ENCODE peak calls at places on chromosome 2, in four cellular contexts. U, F, Z and D are unnamed samples.

GRCh38 chr2:11598228-11598731 is 64.4 kb downstream of the GREB1 start:
- DNase-seq in U (no peak), F (no peak), Z (no peak), D (peak)

GRCh38 chr2:145339646-145340045 is 819.7 kb upstream of the ZEB2 start:
- DNase-seq in U (no peak), F (no peak), Z (no peak), D (no peak)

GRCh38 chr2:239660390-239661228 is 259.8 kb upstream of the HDAC4 start:
- DNase-seq in U (peak), F (no peak), Z (no peak), D (peak)

GRCh38 chr2:181231886-181232644 is 225.1 kb upstream of the ITGA4 start:
- DNase-seq in U (peak), F (no peak), Z (no peak), D (peak)

GRCh38 chr2:10614940-10615339 is 74.8 kb downstream of the NOL10 start:
- DNase-seq in U (no peak), F (no peak), Z (no peak), D (no peak)

GRCh38 chr2:231190531-231191197 is 7.8 kb upstream of the ARMC9 start:
- DNase-seq in U (peak), F (peak), Z (no peak), D (peak)

GRCh38 chr2:74457129-74457548 is 1.1 kb upstream of the WBP1 start:
- DNase-seq in U (no peak), F (no peak), Z (no peak), D (no peak)

GRCh38 chr2:170505631-170506270 is 209.4 kb upstream of the SP5 start:
- DNase-seq in U (no peak), F (no peak), Z (no peak), D (no peak)

GRCh38 chr2:184654945-184655344 is 56.6 kb downstream of the ZNF804A start:
- DNase-seq in U (peak), F (no peak), Z (no peak), D (no peak)

GRCh38 chr2:32742381-32742780 is 114.5 kb downstream of the TTC27 start:
- DNase-seq in U (no peak), F (no peak), Z (no peak), D (no peak)

GRCh38 chr2:223486741-223487140 is 115.4 kb downstream of the SCG2 start:
- DNase-seq in U (peak), F (no peak), Z (no peak), D (no peak)

GRCh38 chr2:191166111-191166755 is 15.4 kb upstream of the STAT4 start:
- DNase-seq in U (no peak), F (no peak), Z (peak), D (peak)

GRCh38 chr2:102141915-102142828 is at the start of gene IL1R1:
- DNase-seq in U (peak), F (peak), Z (no peak), D (peak)

GRCh38 chr2:213980883-213981282 is 430.0 kb upstream of the VWC2L start:
- DNase-seq in U (no peak), F (no peak), Z (no peak), D (peak)

GRCh38 chr2:171034315-171034714 is 105.3 kb downstream of the GORASP2 start:
- DNase-seq in U (no peak), F (no peak), Z (no peak), D (peak)

GRCh38 chr2:65142515-65142914 is 12.6 kb upstream of the RAB1A start:
- DNase-seq in U (no peak), F (no peak), Z (no peak), D (no peak)

GRCh38 chr2:238254095-238254494 is 14.3 kb upstream of the HES6 start:
- DNase-seq in U (no peak), F (no peak), Z (no peak), D (no peak)

GRCh38 chr2:8934338-8934737 is 69.1 kb downstream of the MBOAT2 start:
- DNase-seq in U (no peak), F (no peak), Z (no peak), D (no peak)

GRCh38 chr2:64748147-64748546 is 94.4 kb upstream of the SERTAD2 start:
- DNase-seq in U (no peak), F (no peak), Z (no peak), D (no peak)

GRCh38 chr2:156253765-156254164 is 78.8 kb downstream of the NR4A2 start:
- DNase-seq in U (no peak), F (no peak), Z (no peak), D (no peak)

GRCh38 chr2:188819781-188820180 is 154.4 kb upstream of the COL3A1 start:
- DNase-seq in U (no peak), F (no peak), Z (no peak), D (no peak)

GRCh38 chr2:236731767-236732580 is 162.3 kb downstream of the ACKR3 start:
- DNase-seq in U (peak), F (no peak), Z (peak), D (peak)

GRCh38 chr2:26897807-26898479 is 50.0 kb downstream of the DPYSL5 start:
- DNase-seq in U (no peak), F (no peak), Z (no peak), D (no peak)

GRCh38 chr2:105969552-105969951 is 224.5 kb downstream of the UXS1 start:
- DNase-seq in U (no peak), F (no peak), Z (peak), D (peak)

GRCh38 chr2:129819855-129820254 is 159.6 kb upstream of the RAB6C start:
- DNase-seq in U (no peak), F (no peak), Z (no peak), D (no peak)

GRCh38 chr2:220708366-220708765 is 863.7 kb downstream of the EPHA4 start:
- DNase-seq in U (no peak), F (no peak), Z (no peak), D (no peak)

GRCh38 chr2:218272531-218273212 is 2.4 kb downstream of the PNKD start:
- DNase-seq in U (peak), F (peak), Z (peak), D (peak)

GRCh38 chr2:51013060-51013746 is 18.7 kb downstream of the NRXN1 start:
- DNase-seq in U (no peak), F (no peak), Z (peak), D (peak)

GRCh38 chr2:9722451-9722850 is 91.7 kb upstream of the YWHAQ start:
- DNase-seq in U (no peak), F (no peak), Z (no peak), D (no peak)

GRCh38 chr2:85413592-85414421 is 3.6 kb upstream of the CAPG start:
- DNase-seq in U (peak), F (peak), Z (no peak), D (peak)

GRCh38 chr2:31674446-31674845 is 93.7 kb upstream of the SRD5A2 start:
- DNase-seq in U (no peak), F (no peak), Z (no peak), D (peak)

GRCh38 chr2:215664847-215665525 is 229.1 kb upstream of the FN1 start:
- DNase-seq in U (peak), F (no peak), Z (no peak), D (peak)